ENCODE peak calls at places on chromosomes 3 and 15, in eight cellular contexts. X, W, E, C, M, N, H and U are unnamed samples.
A peak's percentile ranks its signal among the peaks of the same experiment; 100 is the strongest.

GRCh38 chr3:69214241-69214640 is 91.8 kb upstream of the LMOD3 start:
- DNase-seq in X (no peak), W (no peak), E (no peak), C (no peak), M (no peak), N (no peak), H (no peak), U (no peak)

GRCh38 chr3:12875857-12876451 is 34.6 kb upstream of the RPL32 start:
- DNase-seq in X (no peak), W (no peak), E (peak; percentile 33), C (no peak), M (no peak), N (no peak), H (peak; percentile 80), U (no peak)

GRCh38 chr3:53493997-53494791 is at the start of gene CACNA1D:
- DNase-seq in X (peak; percentile 72), W (no peak), E (no peak), C (no peak), M (peak; percentile 23), N (no peak), H (no peak), U (no peak)

GRCh38 chr3:188950832-188951489 is 220.8 kb upstream of the TPRG1 start:
- DNase-seq in X (no peak), W (peak; percentile 94), E (peak; percentile 74), C (peak; percentile 71), M (peak; percentile 60), N (peak; percentile 92), H (peak; percentile 78), U (no peak)

GRCh38 chr3:73423133-73423532 is 201.6 kb downstream of the PDZRN3 start:
- DNase-seq in X (no peak), W (peak; percentile 19), E (no peak), C (no peak), M (no peak), N (no peak), H (no peak), U (no peak)

GRCh38 chr3:12993022-12993622 is 80.1 kb downstream of the IQSEC1 start:
- DNase-seq in X (no peak), W (no peak), E (no peak), C (peak; percentile 37), M (no peak), N (no peak), H (peak; percentile 72), U (peak; percentile 84)

GRCh38 chr3:160545481-160545880 is 19.9 kb downstream of the KPNA4 start:
- DNase-seq in X (no peak), W (no peak), E (no peak), C (no peak), M (no peak), N (no peak), H (no peak), U (no peak)

GRCh38 chr3:18767756-18768303 is 342.7 kb upstream of the SATB1 start:
- DNase-seq in X (no peak), W (no peak), E (no peak), C (no peak), M (no peak), N (no peak), H (no peak), U (no peak)

GRCh38 chr15:28113426-28114113 is 14.5 kb upstream of the OCA2 start:
- DNase-seq in X (no peak), W (peak; percentile 59), E (no peak), C (no peak), M (no peak), N (peak; percentile 70), H (no peak), U (no peak)

DNA sequence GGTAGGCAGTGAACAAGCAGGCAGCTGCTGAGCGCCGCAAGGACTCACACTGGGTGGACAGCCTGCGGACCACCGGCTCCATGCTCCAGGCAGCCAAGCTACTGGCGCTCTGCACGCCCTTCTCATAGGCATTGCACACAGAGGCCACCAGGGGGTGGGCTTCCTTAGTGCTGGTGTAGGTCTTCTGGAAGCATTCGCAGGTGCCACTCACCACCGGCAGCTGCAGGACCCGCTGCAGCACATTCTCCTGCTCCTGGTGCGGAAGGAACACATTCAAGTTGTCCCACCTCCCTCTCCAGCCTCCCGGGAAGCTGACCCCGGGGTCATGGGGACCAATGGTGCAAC is 6.0 kb downstream of the PLIN1 start:
- DNase-seq in X (no peak), W (no peak), E (no peak), C (peak; percentile 76), M (peak; percentile 12), N (peak; percentile 76), H (no peak), U (no peak)
- TF ChIP-seq POLR2A in X (no peak), W (no peak), E (no peak), C (no peak), M (no peak), N (no peak), H (no peak), U (no peak)

GRCh38 chr15:66841953-66842681 is 140.1 kb downstream of the SMAD6 start:
- DNase-seq in X (peak; percentile 90), W (peak; percentile 95), E (peak; percentile 90), C (peak; percentile 81), M (peak; percentile 47), N (peak; percentile 97), H (peak; percentile 92), U (peak; percentile 91)
- TF ChIP-seq POLR2A in X (no peak), W (no peak), E (peak; percentile 66), C (peak; percentile 20), M (no peak), N (no peak), H (peak; percentile 36), U (no peak)

GRCh38 chr3:141384575-141384974 is 16.3 kb downstream of the ZBTB38 start:
- DNase-seq in X (no peak), W (no peak), E (no peak), C (no peak), M (no peak), N (no peak), H (no peak), U (no peak)

GRCh38 chr3:141384157-141384556 is 15.9 kb downstream of the ZBTB38 start:
- DNase-seq in X (no peak), W (no peak), E (no peak), C (no peak), M (no peak), N (no peak), H (no peak), U (no peak)

GRCh38 chr3:141385386-141386079 is 17.2 kb downstream of the ZBTB38 start:
- DNase-seq in X (no peak), W (no peak), E (no peak), C (no peak), M (no peak), N (no peak), H (no peak), U (no peak)

GRCh38 chr3:141382571-141382970 is 14.3 kb downstream of the ZBTB38 start:
- DNase-seq in X (no peak), W (no peak), E (no peak), C (no peak), M (no peak), N (no peak), H (no peak), U (no peak)

GRCh38 chr3:141383555-141384129 is 15.3 kb downstream of the ZBTB38 start:
- DNase-seq in X (no peak), W (no peak), E (no peak), C (no peak), M (no peak), N (no peak), H (no peak), U (no peak)
- TF ChIP-seq POLR2A in X (no peak), W (no peak), E (no peak), C (no peak), M (no peak), N (no peak), H (no peak), U (no peak)

GRCh38 chr3:195897081-195897852 is 11.1 kb downstream of the TNK2 start:
- DNase-seq in X (no peak), W (peak; percentile 77), E (peak; percentile 64), C (peak; percentile 29), M (no peak), N (no peak), H (peak; percentile 43), U (peak; percentile 79)

GRCh38 chr3:195899701-195900425 is 8.5 kb downstream of the TNK2 start:
- DNase-seq in X (no peak), W (peak; percentile 54), E (no peak), C (no peak), M (no peak), N (no peak), H (peak; percentile 9), U (peak; percentile 75)

GRCh38 chr3:195897853-195898415 is 10.4 kb downstream of the TNK2 start:
- DNase-seq in X (no peak), W (peak; percentile 60), E (no peak), C (no peak), M (no peak), N (no peak), H (peak; percentile 15), U (peak; percentile 74)

GRCh38 chr3:195903950-195904290 is 4.4 kb downstream of the TNK2 start:
- DNase-seq in X (no peak), W (peak; percentile 58), E (no peak), C (no peak), M (no peak), N (no peak), H (no peak), U (peak; percentile 64)

GRCh38 chr3:195900426-195901355 is 7.7 kb downstream of the TNK2 start:
- DNase-seq in X (no peak), W (peak; percentile 80), E (no peak), C (no peak), M (no peak), N (no peak), H (peak; percentile 75), U (peak; percentile 94)
- TF ChIP-seq POLR2A in X (no peak), W (no peak), E (no peak), C (no peak), M (no peak), N (no peak), H (peak; percentile 5), U (no peak)

DNA sequence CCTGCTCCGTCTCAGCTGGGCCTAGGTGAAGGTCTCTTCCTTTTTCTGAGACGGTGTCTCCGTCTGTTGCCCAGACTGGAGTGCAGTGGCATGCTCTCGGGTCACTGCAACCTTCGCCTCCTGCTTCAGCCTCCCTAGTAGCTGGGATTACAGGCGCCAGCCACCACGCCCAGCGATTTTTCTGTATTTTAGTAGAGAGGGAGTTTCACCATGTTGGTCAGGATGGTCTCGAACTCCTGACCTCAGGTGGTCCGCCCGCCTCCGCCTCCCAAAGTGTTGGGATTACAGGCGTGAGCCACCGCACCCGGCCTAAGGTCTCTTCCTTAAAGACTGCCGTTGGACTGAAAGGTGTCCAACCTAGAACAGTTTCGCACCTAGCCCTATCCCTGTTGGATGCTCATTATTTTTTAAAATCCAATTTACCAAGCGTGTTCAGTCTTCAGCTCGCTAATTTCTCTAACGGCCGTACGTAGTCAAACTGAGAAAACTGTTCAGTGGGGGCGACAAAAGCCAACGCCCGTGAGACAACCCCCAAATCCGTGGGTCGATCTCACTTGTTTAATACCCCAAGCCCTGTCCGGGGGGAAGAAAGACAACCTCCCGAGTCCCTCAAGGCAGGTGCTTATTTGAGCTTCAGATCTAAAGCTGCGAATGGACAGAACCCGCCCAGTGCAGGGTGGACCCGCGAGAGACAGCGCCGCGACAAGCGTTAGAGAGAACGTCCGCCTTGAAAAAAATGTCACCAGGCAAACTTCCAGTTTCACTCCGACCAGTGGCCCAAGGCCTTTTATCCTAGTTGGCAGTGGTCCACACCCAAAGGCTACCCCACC is 986 bp upstream of the OXSR1 start:
- DNase-seq in X (no peak), W (no peak), E (no peak), C (no peak), M (no peak), N (peak; percentile 82), H (no peak), U (peak; percentile 88)
- TF ChIP-seq POLR2A in X (no peak), W (peak; percentile 71), E (no peak), C (no peak), M (no peak), N (peak; percentile 38), H (peak; percentile 34), U (no peak)